ENCODE peak calls at places on chromosomes 3 and 15, in ten cellular contexts. L is HCT116, Y is endodermal cell, D is IMR-90, Z is PC-3, U is colonic mucosa, B is endothelial cell of umbilical vein, X is fibroblast of lung, N is SK-N-SH, G is mammary epithelial cell. S is an unnamed sample.
A peak's percentile ranks its signal among the peaks of the same experiment; 100 is the strongest.

GRCh38 chr3:179967622-179968021 is 69.1 kb downstream of the PEX5L start:
- DNase-seq in L (no peak), G (peak; percentile 14), B (no peak), U (no peak), Z (no peak), Y (no peak), D (peak; percentile 0), X (no peak), N (no peak), S (peak; percentile 81)

GRCh38 chr3:9036327-9037112 is 73.2 kb upstream of the RAD18 start:
- DNase-seq in B (no peak), D (peak; percentile 9), Z (no peak), U (peak; percentile 54), L (no peak), X (peak; percentile 93), G (no peak), Y (no peak), N (peak; percentile 54), S (no peak)

GRCh38 chr3:66703501-66703900 is 202.7 kb upstream of the LRIG1 start:
- DNase-seq in B (no peak), U (no peak), G (no peak), Y (no peak), X (peak; percentile 66), D (no peak), Z (no peak), L (no peak), N (no peak), S (no peak)

GRCh38 chr15:81029416-81030367 is 29.0 kb downstream of the TLNRD1 start:
- DNase-seq in N (no peak), G (peak; percentile 28), X (peak; percentile 17), B (peak; percentile 65), D (peak; percentile 31), L (no peak), Z (peak; percentile 52), Y (no peak), U (no peak), S (peak; percentile 18)

GRCh38 chr15:40932146-40932545 is 3.0 kb downstream of the DLL4 start:
- DNase-seq in X (no peak), D (no peak), B (no peak), U (peak; percentile 50), N (peak; percentile 22), Y (no peak), Z (no peak), L (no peak), G (no peak), S (no peak)

GRCh38 chr15:22956980-22957264 is 23.2 kb downstream of the CYFIP1 start:
- DNase-seq in N (no peak), D (no peak), B (no peak), Y (peak; percentile 20), U (no peak), G (no peak), L (no peak), Z (no peak), X (no peak), S (no peak)

GRCh38 chr3:56800373-56801150 is 1.2 kb downstream of the ARHGEF3 start:
- DNase-seq in B (peak; percentile 60), Z (peak; percentile 15), X (no peak), D (no peak), N (no peak), U (peak; percentile 40), L (no peak), G (peak; percentile 80), Y (peak; percentile 48), S (peak; percentile 38)

GRCh38 chr3:37347941-37348340 is 173.6 kb upstream of the LRRFIP2 start:
- DNase-seq in G (peak; percentile 2), L (no peak), D (peak; percentile 29), Z (peak; percentile 9), Y (no peak), U (no peak), N (no peak), B (no peak), X (no peak), S (peak; percentile 8)

GRCh38 chr15:69032006-69032405 is 17.5 kb downstream of the NOX5 start:
- DNase-seq in N (no peak), D (no peak), L (no peak), Z (peak; percentile 32), Y (no peak), B (no peak), U (no peak), X (no peak), G (no peak), S (no peak)

GRCh38 chr15:69027976-69028518 is 13.6 kb downstream of the NOX5 start:
- DNase-seq in D (no peak), B (no peak), U (no peak), L (no peak), Y (no peak), Z (no peak), X (no peak), G (no peak), N (no peak), S (no peak)

GRCh38 chr15:69032703-69033373 is 18.3 kb downstream of the NOX5 start:
- DNase-seq in Z (no peak), U (no peak), G (no peak), L (no peak), X (no peak), D (no peak), B (no peak), N (no peak), Y (no peak), S (no peak)

GRCh38 chr15:69034352-69034751 is 19.9 kb downstream of the NOX5 start:
- DNase-seq in N (no peak), B (no peak), U (no peak), G (peak; percentile 95), Z (peak; percentile 96), L (no peak), Y (no peak), X (peak; percentile 52), D (peak; percentile 89), S (peak; percentile 97)

DNA sequence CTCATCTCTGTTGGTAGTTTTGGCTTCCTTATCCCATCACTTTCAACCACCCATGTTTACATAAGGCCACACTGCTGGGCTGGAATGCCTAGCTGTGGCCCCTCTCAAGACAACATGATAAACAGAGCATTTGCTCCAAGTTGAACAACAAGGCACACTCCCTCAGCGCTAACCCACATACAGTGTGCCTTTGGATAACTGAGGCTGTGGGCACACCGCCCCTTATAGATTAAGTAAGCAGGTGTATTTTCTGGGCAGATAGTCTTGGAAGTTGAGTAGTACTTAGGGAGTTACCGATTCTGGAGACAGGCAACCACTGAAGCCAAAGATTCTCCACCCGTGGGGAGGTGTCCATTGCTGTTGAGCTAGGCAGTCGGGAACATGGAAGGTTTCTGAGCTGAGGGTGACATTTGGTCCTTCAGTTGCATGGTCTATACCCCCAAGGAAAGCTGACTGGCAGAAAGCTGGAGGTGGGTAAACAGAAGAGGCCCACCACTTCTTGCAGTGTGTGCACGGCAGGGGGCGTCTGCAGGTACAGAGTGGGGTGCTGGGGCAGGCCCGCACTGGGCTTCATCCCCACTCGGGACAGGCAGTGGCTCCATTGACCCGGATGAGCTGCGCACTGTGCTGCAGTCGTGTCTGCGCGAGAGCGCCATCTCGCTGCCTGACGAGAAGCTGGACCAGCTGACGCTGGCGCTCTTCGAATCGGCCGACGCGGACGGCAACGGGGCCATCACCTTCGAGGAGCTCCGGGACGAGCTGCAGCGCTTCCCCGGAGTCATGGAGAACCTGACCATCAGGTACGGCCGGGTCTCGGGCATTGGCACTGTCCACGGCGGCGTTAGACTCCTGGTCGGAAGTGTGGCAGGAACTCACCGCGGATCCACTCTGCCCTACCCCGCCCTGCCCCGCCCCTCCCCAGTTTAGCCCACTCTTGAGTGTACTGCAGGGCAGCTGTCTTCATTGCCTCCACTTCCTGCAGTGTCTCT is 16.8 kb downstream of the NOX5 start:
- DNase-seq in B (peak; percentile 35), Y (peak; percentile 92), X (peak; percentile 39), N (peak; percentile 83), G (no peak), D (no peak), Z (peak; percentile 50), U (peak; percentile 45), L (peak; percentile 65), S (peak; percentile 27)
- TF ChIP-seq CTCF in B (peak; percentile 56), Y (peak; percentile 81), X (peak; percentile 43), N (peak; percentile 49), G (peak; percentile 65), D (peak; percentile 35), Z (peak; percentile 58), U (peak; percentile 41), L (peak; percentile 71), S (no peak)

DNA sequence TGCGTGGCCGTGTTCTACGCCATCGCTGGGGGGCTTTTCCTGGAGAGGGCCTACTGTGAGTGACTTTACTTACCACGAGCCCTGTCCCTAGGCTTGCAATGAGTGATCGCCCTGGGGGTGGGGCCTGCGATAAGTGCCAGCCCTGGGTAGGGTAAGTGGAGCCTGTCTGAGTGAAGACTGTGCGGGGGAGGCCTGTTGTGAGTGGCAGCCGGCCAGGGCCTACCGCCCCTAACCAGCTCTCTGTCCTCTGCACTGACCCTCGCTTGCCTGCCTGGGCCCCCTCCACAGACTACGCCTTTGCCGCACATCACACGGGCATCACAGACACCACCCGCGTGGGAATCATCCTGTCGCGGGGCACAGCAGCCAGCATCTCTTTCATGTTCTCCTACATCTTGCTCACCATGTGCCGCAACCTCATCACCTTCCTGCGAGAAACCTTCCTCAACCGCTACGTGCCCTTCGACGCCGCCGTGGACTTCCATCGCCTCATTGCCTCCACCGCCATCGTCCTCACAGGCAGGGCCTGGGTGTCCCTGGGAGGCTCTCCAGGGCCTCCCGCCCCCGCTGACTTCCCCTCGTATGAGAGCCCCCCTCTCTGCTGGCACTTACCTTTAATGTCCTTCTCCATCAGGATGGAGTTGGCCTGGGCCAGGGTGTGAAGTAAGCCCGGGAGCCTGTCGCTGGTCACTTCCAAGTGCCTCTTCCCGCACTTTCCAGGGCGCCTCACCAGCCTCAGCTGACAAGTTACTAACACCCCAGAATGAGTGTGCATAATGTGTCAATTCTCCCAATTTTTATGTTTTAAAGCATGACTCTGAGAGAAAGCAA is 22.4 kb downstream of the DUOX1 start:
- DNase-seq in N (no peak), B (no peak), X (no peak), U (no peak), G (no peak), L (no peak), Z (no peak), D (no peak), Y (no peak), S (no peak)
- H3K9ac ChIP-seq in N (no peak overlapping the region), B (no peak overlapping the region), X (no peak overlapping the region), U (no peak overlapping the region), G (no peak overlapping the region), L (no peak overlapping the region), Z (no peak overlapping the region), D (no peak overlapping the region), Y (no peak overlapping the region), S (no peak overlapping the region)

GRCh38 chr3:33430571-33430970 is 9.6 kb downstream of the UBP1 start:
- DNase-seq in Y (peak; percentile 54), X (no peak), L (no peak), N (no peak), G (no peak), D (no peak), U (no peak), Z (no peak), B (no peak), S (no peak)
- H3K4me3 ChIP-seq in Y (no peak overlapping the region), X (no peak overlapping the region), L (no peak overlapping the region), N (no peak overlapping the region), G (no peak overlapping the region), D (no peak overlapping the region), U (no peak overlapping the region), Z (no peak overlapping the region), B (no peak overlapping the region), S (no peak overlapping the region)

DNA sequence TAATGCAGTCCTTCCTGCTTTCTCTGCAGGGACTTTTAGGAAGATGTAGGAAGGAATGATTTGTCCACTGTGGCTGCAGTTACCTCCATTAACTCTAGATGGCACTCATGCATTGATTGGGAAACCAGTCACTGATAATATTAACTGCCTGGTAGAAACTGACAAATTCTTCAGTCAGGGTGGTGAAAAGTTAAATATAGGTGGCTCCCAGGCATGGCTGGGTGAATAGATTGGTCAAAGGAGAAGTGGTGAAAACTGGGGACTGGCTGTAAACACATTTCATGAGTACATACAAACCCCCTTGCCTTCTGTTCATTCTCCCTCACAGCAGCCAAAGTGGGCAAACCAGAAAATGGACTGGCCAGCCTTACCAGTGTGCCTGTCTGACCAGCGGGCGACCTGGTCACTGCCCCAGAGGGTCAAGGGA is 333.4 kb downstream of the THSD4 start:
- DNase-seq in D (peak; percentile 71), X (peak; percentile 79), Z (peak; percentile 90), Y (peak; percentile 88), L (peak; percentile 56), G (peak; percentile 73), N (peak; percentile 47), U (peak; percentile 53), B (peak; percentile 87), S (peak; percentile 42)
- TF ChIP-seq CTCF in D (peak; percentile 93), X (peak; percentile 91), Z (peak; percentile 87), Y (peak; percentile 90), L (peak; percentile 94), G (peak; percentile 93), N (peak; percentile 91), U (peak; percentile 74), B (peak; percentile 87), S (peak; percentile 95)